ENCODE peak calls at places on chromosomes 6 and 20, in seven cellular contexts. A is HepG2, L is HCT116, N is GM12878, W is H1, P is K562, D is SK-N-SH. S is an unnamed sample.
A peak's percentile ranks its signal among the peaks of the same experiment; 100 is the strongest.

GRCh38 chr6:150610584-150610983 is 10.9 kb downstream of the PLEKHG1 start:
- DNase-seq in A (no peak), L (no peak), N (no peak), W (no peak), P (no peak), D (no peak), S (no peak)

GRCh38 chr6:45972795-45973503 is 42.7 kb downstream of the CLIC5 start:
- DNase-seq in A (no peak), L (no peak), N (no peak), W (no peak), P (no peak), D (no peak), S (no peak)

GRCh38 chr6:72363844-72364740 is 257.8 kb upstream of the KCNQ5 start:
- DNase-seq in A (no peak), L (no peak), N (no peak), W (no peak), P (no peak), D (no peak), S (peak; percentile 6)

GRCh38 chr20:49325981-49326380 is 48.1 kb upstream of the ZNFX1 start:
- DNase-seq in A (no peak), L (no peak), N (no peak), W (no peak), P (no peak), D (no peak), S (no peak)

GRCh38 chr6:151763938-151764680 is 43.4 kb upstream of the ESR1 start:
- DNase-seq in A (peak; percentile 46), L (peak; percentile 53), N (no peak), W (peak; percentile 83), P (peak; percentile 60), D (peak; percentile 67), S (peak; percentile 96)

GRCh38 chr20:10609276-10609675 is 64.5 kb downstream of the JAG1 start:
- DNase-seq in A (no peak), L (no peak), N (no peak), W (no peak), P (no peak), D (no peak), S (no peak)

GRCh38 chr20:63163171-63163570 is 52.8 kb downstream of the YTHDF1 start:
- DNase-seq in A (no peak), L (no peak), N (no peak), W (no peak), P (no peak), D (no peak), S (no peak)

GRCh38 chr6:404685-405423 is 13.3 kb downstream of the IRF4 start:
- DNase-seq in A (no peak), L (no peak), N (no peak), W (no peak), P (no peak), D (no peak), S (no peak)

GRCh38 chr20:10390709-10391108 is 43.3 kb downstream of the MKKS start:
- DNase-seq in A (no peak), L (no peak), N (no peak), W (no peak), P (no peak), D (no peak), S (no peak)

DNA sequence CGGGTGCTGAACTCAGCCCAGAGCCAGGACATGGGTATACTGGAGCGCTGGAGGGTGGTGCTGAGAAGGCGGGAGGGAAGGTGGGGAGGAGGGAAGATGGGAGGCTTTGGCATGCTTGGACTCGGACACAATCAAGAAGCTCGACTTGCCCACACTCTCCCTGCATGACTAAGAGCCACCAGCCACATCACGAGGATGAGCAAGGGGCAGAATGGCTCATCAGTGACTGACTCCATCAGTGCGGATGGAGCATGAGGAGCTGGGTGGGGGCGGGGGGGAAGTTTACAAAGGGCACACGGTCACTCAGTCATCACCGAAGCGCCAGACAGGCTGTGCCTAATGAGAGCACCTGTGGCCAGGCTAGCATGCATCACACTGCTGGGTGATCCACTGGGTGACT is 222.8 kb downstream of the KIF16B start:
- DNase-seq in A (no peak), L (no peak), N (no peak), W (no peak), P (no peak), D (no peak), S (no peak)
- TF ChIP-seq JUND in A (no peak), L (no peak), N (no peak), W (no peak), P (no peak), D (no peak), S (no peak)

GRCh38 chr6:73801652-73802268 is 105.8 kb downstream of the CD109 start:
- DNase-seq in A (no peak), L (no peak), N (no peak), W (no peak), P (no peak), D (no peak), S (no peak)

GRCh38 chr6:73802366-73802765 is 106.4 kb downstream of the CD109 start:
- DNase-seq in A (no peak), L (no peak), N (no peak), W (no peak), P (no peak), D (no peak), S (no peak)

GRCh38 chr6:73798592-73798991 is 102.6 kb downstream of the CD109 start:
- DNase-seq in A (peak; percentile 66), L (peak; percentile 6), N (no peak), W (no peak), P (no peak), D (no peak), S (no peak)

GRCh38 chr6:73800997-73801396 is 105.0 kb downstream of the CD109 start:
- DNase-seq in A (no peak), L (no peak), N (no peak), W (no peak), P (no peak), D (no peak), S (no peak)

GRCh38 chr6:73803562-73804221 is 107.7 kb downstream of the CD109 start:
- DNase-seq in A (peak; percentile 35), L (peak; percentile 32), N (no peak), W (no peak), P (peak; percentile 27), D (peak; percentile 19), S (no peak)
- TF ChIP-seq JUND in A (no peak), L (no peak), N (no peak), W (no peak), P (peak; percentile 25), D (peak; percentile 79), S (no peak)

GRCh38 chr6:31007694-31008093 is 2.6 kb upstream of the MUC22 start:
- DNase-seq in A (no peak), L (no peak), N (no peak), W (no peak), P (no peak), D (no peak), S (no peak)
- TF ChIP-seq JUND in A (no peak), L (peak; percentile 56), N (no peak), W (no peak), P (no peak), D (peak; percentile 93), S (no peak)

DNA sequence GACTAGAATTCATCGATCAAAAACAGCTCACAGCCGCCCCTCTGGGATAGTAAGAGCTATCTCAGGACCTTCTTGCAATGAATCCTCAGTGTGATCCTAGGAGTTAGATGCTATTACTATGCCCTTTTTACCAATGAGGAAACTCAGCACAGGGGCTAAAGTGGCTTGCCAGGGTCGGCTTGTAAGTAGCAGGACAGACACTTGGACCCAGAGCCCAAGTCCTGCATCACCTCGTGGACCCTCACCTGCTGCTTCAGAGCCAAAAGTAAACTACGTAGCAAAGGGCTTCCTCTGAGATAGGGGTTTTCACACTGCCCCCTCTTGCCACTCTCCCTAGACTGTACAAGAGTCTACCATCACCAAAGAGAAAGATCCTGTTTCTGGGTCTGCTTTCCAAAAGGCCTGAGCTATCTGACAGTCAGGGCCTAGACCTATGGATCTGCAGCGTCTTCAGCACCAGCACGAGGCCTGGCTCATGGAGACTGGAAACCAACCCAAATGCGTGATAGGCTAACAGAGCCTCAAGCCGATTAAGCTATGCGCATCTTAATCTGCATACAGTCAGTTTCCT is 172.3 kb downstream of the ANKRD60 start:
- DNase-seq in A (no peak), L (no peak), N (no peak), W (no peak), P (no peak), D (no peak), S (no peak)
- TF ChIP-seq JUND in A (no peak), L (no peak), N (no peak), W (no peak), P (no peak), D (no peak), S (no peak)

GRCh38 chr6:111490067-111490466 is 7.0 kb upstream of the REV3L start:
- DNase-seq in A (no peak), L (no peak), N (no peak), W (no peak), P (no peak), D (no peak), S (no peak)

GRCh38 chr6:111499269-111499793 is 16.3 kb upstream of the REV3L start:
- DNase-seq in A (no peak), L (no peak), N (no peak), W (no peak), P (no peak), D (no peak), S (no peak)

GRCh38 chr6:111492499-111492898 is 9.5 kb upstream of the REV3L start:
- DNase-seq in A (no peak), L (no peak), N (no peak), W (no peak), P (no peak), D (no peak), S (no peak)

GRCh38 chr6:111494951-111495350 is 11.9 kb upstream of the REV3L start:
- DNase-seq in A (no peak), L (no peak), N (no peak), W (no peak), P (no peak), D (no peak), S (no peak)
- TF ChIP-seq JUND in A (no peak), L (no peak), N (no peak), W (no peak), P (no peak), D (no peak), S (no peak)

DNA sequence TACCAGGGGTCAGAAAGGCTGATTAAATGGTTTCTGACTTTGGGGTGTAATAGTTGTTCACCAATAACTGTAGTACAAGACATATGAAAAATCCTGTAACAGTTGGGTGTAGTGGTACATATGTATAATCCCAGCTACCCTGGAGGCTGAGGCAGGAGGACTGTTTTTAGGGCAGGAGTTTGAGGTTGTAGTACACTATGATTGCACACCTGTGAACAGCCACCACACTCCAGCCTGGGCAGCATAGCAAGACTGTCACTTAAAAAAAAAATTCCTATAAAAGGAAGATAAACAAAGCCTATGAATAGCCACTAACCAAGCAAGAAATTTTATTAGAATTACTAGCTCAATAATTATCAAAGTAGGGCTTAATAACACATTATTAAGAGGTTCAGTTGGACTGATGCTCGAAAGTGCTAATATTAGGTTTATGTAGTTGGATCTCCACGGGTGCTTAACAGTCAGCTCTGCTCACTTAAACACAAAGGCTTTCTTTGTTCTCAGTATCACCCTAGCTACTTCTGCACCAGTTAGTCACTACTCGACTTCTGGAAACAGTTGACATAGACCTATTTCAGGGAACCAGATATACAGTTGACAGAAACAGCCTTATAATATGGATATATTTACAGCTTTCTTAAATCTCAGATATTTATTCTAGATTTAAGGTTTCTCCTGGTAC is 113.0 kb downstream of the MTFR2 start:
- DNase-seq in A (peak; percentile 6), L (peak; percentile 6), N (no peak), W (no peak), P (no peak), D (no peak), S (no peak)
- TF ChIP-seq JUND in A (no peak), L (no peak), N (no peak), W (no peak), P (no peak), D (no peak), S (no peak)

S was measured in T47D.